ENCODE peak calls at places on chromosomes 12 and 14, in seven cellular contexts. K is heart left ventricle, A is upper lobe of right lung, J is IMR-90, G is Panc1, N is sigmoid colon, U is A549. D is an unnamed sample.

GRCh38 chr12:132700212-132700913 is 10.3 kb upstream of the PGAM5 start:
- DNase-seq in U (no peak), J (peak), G (peak), A (no peak), K (no peak), N (no peak), D (no peak)

GRCh38 chr12:118714500-118714899 is 266.8 kb upstream of the SRRM4 start:
- DNase-seq in J (no peak), A (no peak), U (no peak), K (no peak), N (no peak), G (no peak), D (no peak)

GRCh38 chr12:51421266-51421884 is 3.3 kb upstream of the SLC4A8 start:
- DNase-seq in G (peak), K (no peak), U (peak), J (peak), A (no peak), N (no peak), D (peak)

GRCh38 chr14:67668559-67668958 is 5.9 kb downstream of the VTI1B start:
- DNase-seq in J (no peak), N (no peak), A (no peak), G (no peak), K (no peak), U (no peak), D (no peak)

GRCh38 chr14:69432364-69432763 is 33.9 kb downstream of the SLC39A9 start:
- DNase-seq in G (no peak), K (no peak), U (no peak), J (peak), A (no peak), N (no peak), D (no peak)

GRCh38 chr12:68565391-68565903 is 45.3 kb upstream of the RAP1B start:
- DNase-seq in K (no peak), U (no peak), N (no peak), A (no peak), J (peak), G (peak), D (no peak)

GRCh38 chr14:63852817-63853730 is at the start of gene SYNE2:
- DNase-seq in A (peak), U (peak), K (peak), N (peak), J (peak), G (no peak), D (peak)

GRCh38 chr12:76915381-76916169 is 36.8 kb upstream of the CSRP2 start:
- DNase-seq in A (no peak), J (no peak), G (no peak), U (no peak), K (no peak), N (no peak), D (no peak)

GRCh38 chr12:12628013-12628412 is 16.3 kb downstream of the CREBL2 start:
- DNase-seq in N (no peak), A (no peak), U (no peak), G (no peak), J (peak), K (no peak), D (peak)

GRCh38 chr12:96457191-96457930 is 32.0 kb upstream of the CFAP54 start:
- DNase-seq in U (no peak), G (no peak), A (no peak), K (no peak), N (no peak), J (no peak), D (no peak)

GRCh38 chr12:119180380-119181040 is 1.8 kb downstream of the HSPB8 start:
- DNase-seq in K (peak), U (no peak), N (peak), G (no peak), J (peak), A (no peak), D (no peak)

GRCh38 chr12:6538420-6539275 is 4.3 kb downstream of the GAPDH start:
- DNase-seq in K (no peak), N (peak), U (peak), J (peak), A (no peak), G (no peak), D (peak)

GRCh38 chr12:117501470-117501869 is 140.0 kb upstream of the NOS1 start:
- DNase-seq in A (peak), K (peak), J (no peak), N (no peak), U (no peak), G (no peak), D (no peak)

GRCh38 chr12:132170637-132171292 is 26.5 kb downstream of the NOC4L start:
- DNase-seq in U (no peak), A (peak), G (no peak), N (no peak), K (peak), J (no peak), D (no peak)

GRCh38 chr12:53010955-53011354 is 4.7 kb downstream of the EIF4B start:
- DNase-seq in N (no peak), A (no peak), U (no peak), K (no peak), J (no peak), G (no peak), D (no peak)
- H3K4me3 ChIP-seq in N (no peak), A (no peak), U (no peak), K (no peak), J (no peak), G (no peak), D (no peak)

GRCh38 chr14:37061697-37062096 is 110.7 kb downstream of the SLC25A21 start:
- DNase-seq in A (no peak), U (no peak), G (no peak), K (no peak), J (no peak), N (no peak), D (no peak)
- H3K27ac ChIP-seq in A (no peak), U (no peak), G (no peak), K (no peak), J (no peak), N (no peak), D (no peak)

DNA sequence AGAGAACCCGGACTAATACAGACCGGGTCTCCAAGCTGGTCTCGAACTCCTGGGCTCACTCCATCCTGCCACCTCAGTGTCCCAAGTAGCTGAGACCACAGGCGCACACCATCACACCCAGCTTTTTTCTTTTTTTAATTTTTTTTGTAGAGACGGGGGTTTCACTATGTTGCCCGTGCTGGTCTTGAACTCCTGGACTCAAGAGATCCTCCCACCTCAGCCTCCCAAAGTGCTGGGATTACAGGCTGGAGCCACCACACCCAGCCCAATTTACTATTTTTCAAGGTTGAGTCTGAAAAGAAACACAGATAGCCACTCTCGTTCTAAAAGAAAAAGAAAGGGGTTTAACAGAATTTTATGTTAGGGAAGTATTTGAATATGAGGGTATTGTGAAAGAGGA is 1.8 kb downstream of the ERO1A start:
- DNase-seq in U (no peak), N (no peak), K (no peak), G (no peak), A (no peak), J (no peak), D (no peak)
- H3K4me3 ChIP-seq in U (no peak), N (no peak), K (peak), G (peak), A (no peak), J (no peak), D (no peak)

DNA sequence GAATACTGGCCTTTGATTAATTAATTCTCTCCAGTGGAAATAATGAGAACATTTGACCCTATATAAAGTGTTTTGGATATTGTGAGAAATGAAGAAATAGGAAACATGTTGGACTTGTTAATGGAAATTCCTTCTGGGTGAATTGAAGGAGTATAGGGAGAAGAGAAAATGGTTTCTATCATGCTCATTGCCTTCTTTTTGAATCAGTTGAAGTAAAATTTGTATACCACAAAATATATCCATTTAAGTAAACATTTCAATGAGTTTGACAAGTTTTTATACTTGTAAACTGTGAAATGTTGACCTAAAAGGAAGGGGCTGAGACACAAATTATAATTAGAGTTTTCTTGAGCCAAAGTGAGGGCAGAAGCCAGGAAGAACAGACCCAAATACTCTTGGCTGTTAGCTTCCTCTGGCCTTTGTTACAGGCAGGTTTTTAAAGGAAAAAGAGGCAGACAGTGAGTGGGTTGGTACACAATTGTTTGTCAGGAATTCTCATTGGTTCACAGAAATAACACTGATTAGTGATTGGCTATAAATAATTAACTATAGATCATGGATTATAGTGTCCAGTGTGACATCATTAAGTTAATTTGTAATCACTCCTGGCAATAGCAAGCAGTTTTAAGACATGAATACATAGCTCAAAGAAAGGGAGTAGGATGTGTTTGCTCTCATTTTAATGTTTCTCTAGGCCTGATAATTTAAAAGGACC is 826 bp downstream of the ZNF705A start:
- DNase-seq in J (peak), U (no peak), N (no peak), G (no peak), A (no peak), K (no peak), D (no peak)
- H3K27ac ChIP-seq in J (peak), U (peak), N (no peak), G (no peak), A (peak), K (no peak), D (peak)

D was measured in SJCRH30.